ENCODE peak calls at places on chromosomes 16 and 17, in ten cellular contexts. T is astrocyte of the spinal cord, A is cardiac fibroblast, F is pancreas, H is ascending aorta, G is AG10803, J is K562, V is AG04450, X is transverse colon, L is Peyer's patch. D is an unnamed sample.

GRCh38 chr17:527247-527646 is 174.6 kb upstream of the RPH3AL start:
- DNase-seq in H (no peak), X (no peak), G (peak), F (no peak), A (no peak), J (no peak), V (no peak), T (no peak), L (no peak), D (peak)

GRCh38 chr17:65952586-65952985 is 239.3 kb downstream of the CEP112 start:
- DNase-seq in A (peak), L (no peak), G (no peak), H (no peak), F (no peak), J (no peak), V (no peak), X (no peak), T (no peak), D (no peak)

GRCh38 chr17:64502809-64503208 is 3.3 kb downstream of the DDX5 start:
- DNase-seq in J (no peak), A (no peak), V (no peak), L (no peak), T (no peak), G (peak), F (no peak), X (no peak), H (no peak), D (no peak)

GRCh38 chr16:72744064-72744793 is 303.7 kb downstream of the ZFHX3 start:
- DNase-seq in T (no peak), L (no peak), G (no peak), X (no peak), J (no peak), F (no peak), H (no peak), V (no peak), A (no peak), D (no peak)

GRCh38 chr16:11972128-11972527 is 4.4 kb upstream of the SNX29 start:
- DNase-seq in A (peak), G (no peak), X (no peak), L (no peak), V (no peak), T (no peak), H (no peak), F (no peak), J (no peak), D (no peak)

GRCh38 chr17:66032082-66032712 is 159.7 kb downstream of the CEP112 start:
- DNase-seq in L (no peak), J (no peak), G (no peak), F (no peak), A (no peak), H (no peak), X (no peak), V (no peak), T (no peak), D (no peak)

GRCh38 chr17:42850964-42851363 is at the start of gene AOC3:
- DNase-seq in T (no peak), L (no peak), F (no peak), J (no peak), G (no peak), V (no peak), H (no peak), X (peak), A (no peak), D (no peak)

GRCh38 chr17:33970271-33970670 is 284.8 kb upstream of the CCL2 start:
- DNase-seq in T (no peak), J (no peak), A (no peak), X (no peak), L (no peak), G (no peak), F (no peak), V (no peak), H (no peak), D (no peak)

GRCh38 chr16:20382202-20382948 is 22.2 kb downstream of the PDILT start:
- DNase-seq in T (no peak), V (no peak), A (peak), H (no peak), J (no peak), G (no peak), F (no peak), X (no peak), L (no peak), D (no peak)

GRCh38 chr17:78697122-78697845 is 84.8 kb downstream of the CYTH1 start:
- DNase-seq in H (no peak), V (no peak), F (no peak), G (peak), L (no peak), X (no peak), J (no peak), T (peak), A (peak), D (no peak)

GRCh38 chr17:14886200-14886739 is 378.9 kb downstream of the PMP22 start:
- DNase-seq in V (no peak), T (peak), F (no peak), L (no peak), X (no peak), G (peak), A (peak), J (no peak), H (no peak), D (no peak)

GRCh38 chr17:45364531-45365390 is 47.9 kb upstream of the MAP3K14 start:
- DNase-seq in F (no peak), H (no peak), G (peak), X (no peak), V (no peak), T (no peak), J (no peak), L (no peak), A (peak), D (no peak)

GRCh38 chr17:27855454-27855853 is 37.7 kb downstream of the LYRM9 start:
- DNase-seq in F (no peak), T (no peak), H (no peak), X (peak), G (no peak), A (no peak), V (no peak), J (no peak), L (no peak), D (no peak)

GRCh38 chr16:7763111-7763510 is 430.5 kb downstream of the RBFOX1 start:
- DNase-seq in L (no peak), G (no peak), T (no peak), F (no peak), J (peak), H (no peak), X (no peak), V (no peak), A (no peak), D (no peak)

GRCh38 chr16:52128407-52128806 is 418.5 kb downstream of the TOX3 start:
- DNase-seq in A (no peak), G (no peak), T (no peak), H (no peak), L (no peak), V (no peak), X (no peak), F (no peak), J (no peak), D (no peak)

GRCh38 chr16:17368951-17369350 is 101.8 kb downstream of the XYLT1 start:
- DNase-seq in L (no peak), V (no peak), F (no peak), A (no peak), H (no peak), G (no peak), J (no peak), X (no peak), T (no peak), D (no peak)

GRCh38 chr16:22327446-22327775 is 30.2 kb downstream of the POLR3E start:
- DNase-seq in T (no peak), F (no peak), H (no peak), G (no peak), J (no peak), V (no peak), L (no peak), A (no peak), X (no peak), D (no peak)

GRCh38 chr17:35390156-35390555 is 16.7 kb upstream of the SLFN11 start:
- DNase-seq in T (no peak), L (no peak), X (no peak), H (no peak), A (no peak), V (no peak), F (no peak), J (no peak), G (no peak), D (no peak)

GRCh38 chr17:32276217-32276616 is 10.6 kb downstream of the RHBDL3 start:
- DNase-seq in G (no peak), V (no peak), T (no peak), A (no peak), L (no peak), F (no peak), J (no peak), X (no peak), H (no peak), D (no peak)

GRCh38 chr16:20879175-20880053 is 20.7 kb downstream of the DCUN1D3 start:
- DNase-seq in X (no peak), T (peak), J (no peak), G (peak), V (no peak), L (no peak), H (no peak), F (no peak), A (peak), D (no peak)

GRCh38 chr16:30551781-30552180 is 6.4 kb downstream of the ZNF764 start:
- DNase-seq in F (no peak), L (no peak), J (no peak), V (no peak), G (no peak), X (no peak), H (no peak), T (no peak), A (no peak), D (no peak)

GRCh38 chr17:50118076-50118827 is 11.7 kb downstream of the SAMD14 start:
- DNase-seq in L (no peak), H (no peak), X (no peak), J (no peak), G (no peak), V (no peak), F (no peak), A (no peak), T (no peak), D (no peak)

GRCh38 chr16:69225136-69225535 is 38.2 kb downstream of the SNTB2 start:
- DNase-seq in L (no peak), F (no peak), H (no peak), A (no peak), V (no peak), T (no peak), J (no peak), G (no peak), X (no peak), D (no peak)

GRCh38 chr16:89365044-89365467 is 125.3 kb downstream of the ANKRD11 start:
- DNase-seq in A (peak), G (peak), L (no peak), J (no peak), X (no peak), F (no peak), T (peak), H (no peak), V (peak), D (no peak)

GRCh38 chr16:83363521-83363920 is 444.3 kb upstream of the HSBP1 start:
- DNase-seq in H (no peak), F (no peak), G (peak), J (no peak), T (no peak), X (no peak), A (no peak), L (no peak), V (no peak), D (no peak)

GRCh38 chr17:1718362-1719165 is 5.9 kb upstream of the WDR81 start:
- DNase-seq in G (no peak), J (no peak), X (no peak), H (no peak), T (no peak), L (no peak), A (no peak), V (no peak), F (no peak), D (no peak)

GRCh38 chr16:28482026-28482425 is 9.8 kb downstream of the CLN3 start:
- DNase-seq in L (no peak), A (no peak), G (no peak), H (no peak), X (no peak), V (no peak), T (no peak), J (no peak), F (no peak), D (no peak)

GRCh38 chr16:1639282-1639681 is 27.1 kb downstream of the CRAMP1 start:
- DNase-seq in F (no peak), X (no peak), T (no peak), A (no peak), G (no peak), H (no peak), V (no peak), J (no peak), L (no peak), D (no peak)

GRCh38 chr17:78412403-78412802 is 34.0 kb downstream of the PGS1 start:
- DNase-seq in X (no peak), L (no peak), T (peak), H (no peak), F (no peak), J (peak), V (no peak), G (no peak), A (peak), D (no peak)

GRCh38 chr16:51326131-51326856 is 175.2 kb upstream of the SALL1 start:
- DNase-seq in T (peak), F (no peak), G (peak), L (no peak), J (no peak), V (peak), X (no peak), A (peak), H (no peak), D (peak)

GRCh38 chr17:43663383-43663782 is 1.7 kb upstream of the MEOX1 start:
- DNase-seq in V (no peak), H (no peak), X (no peak), T (no peak), L (no peak), A (no peak), G (no peak), J (no peak), F (no peak), D (no peak)

GRCh38 chr17:608911-609882 is 105.4 kb downstream of the VPS53 start:
- DNase-seq in T (no peak), L (no peak), A (no peak), G (peak), F (no peak), X (no peak), J (no peak), V (no peak), H (no peak), D (peak)

GRCh38 chr17:31882571-31882970 is 18.9 kb downstream of the UTP6 start:
- DNase-seq in L (no peak), G (no peak), A (no peak), F (no peak), T (no peak), J (no peak), X (no peak), V (no peak), H (no peak), D (no peak)

GRCh38 chr17:39677072-39677471 is 8.8 kb downstream of the PNMT start:
- DNase-seq in A (no peak), F (no peak), X (no peak), L (peak), G (no peak), T (no peak), H (no peak), V (no peak), J (no peak), D (no peak)

GRCh38 chr16:70418274-70418992 is 20.5 kb downstream of the ST3GAL2 start:
- DNase-seq in J (no peak), G (no peak), F (no peak), T (no peak), V (no peak), H (no peak), A (no peak), X (no peak), L (no peak), D (no peak)

GRCh38 chr17:4176803-4177472 is 33.9 kb downstream of the CYB5D2 start:
- DNase-seq in X (no peak), T (no peak), G (no peak), J (no peak), A (no peak), V (no peak), F (no peak), H (no peak), L (no peak), D (no peak)

GRCh38 chr17:9023389-9024210 is 2.3 kb downstream of the NTN1 start:
- DNase-seq in V (no peak), X (no peak), L (no peak), H (no peak), F (no peak), A (no peak), T (no peak), J (no peak), G (no peak), D (no peak)

GRCh38 chr17:9024497-9024896 is 3.2 kb downstream of the NTN1 start:
- DNase-seq in X (no peak), T (no peak), L (no peak), G (no peak), H (no peak), F (no peak), J (no peak), V (no peak), A (no peak), D (no peak)

GRCh38 chr17:9021158-9021984 is at the start of gene NTN1:
- DNase-seq in A (peak), H (no peak), G (peak), T (no peak), V (no peak), L (peak), X (peak), J (peak), F (peak), D (no peak)

GRCh38 chr17:9021985-9022552 is 759 bp downstream of the NTN1 start:
- DNase-seq in V (no peak), T (no peak), F (peak), G (peak), A (peak), L (no peak), J (no peak), H (no peak), X (no peak), D (no peak)

DNA sequence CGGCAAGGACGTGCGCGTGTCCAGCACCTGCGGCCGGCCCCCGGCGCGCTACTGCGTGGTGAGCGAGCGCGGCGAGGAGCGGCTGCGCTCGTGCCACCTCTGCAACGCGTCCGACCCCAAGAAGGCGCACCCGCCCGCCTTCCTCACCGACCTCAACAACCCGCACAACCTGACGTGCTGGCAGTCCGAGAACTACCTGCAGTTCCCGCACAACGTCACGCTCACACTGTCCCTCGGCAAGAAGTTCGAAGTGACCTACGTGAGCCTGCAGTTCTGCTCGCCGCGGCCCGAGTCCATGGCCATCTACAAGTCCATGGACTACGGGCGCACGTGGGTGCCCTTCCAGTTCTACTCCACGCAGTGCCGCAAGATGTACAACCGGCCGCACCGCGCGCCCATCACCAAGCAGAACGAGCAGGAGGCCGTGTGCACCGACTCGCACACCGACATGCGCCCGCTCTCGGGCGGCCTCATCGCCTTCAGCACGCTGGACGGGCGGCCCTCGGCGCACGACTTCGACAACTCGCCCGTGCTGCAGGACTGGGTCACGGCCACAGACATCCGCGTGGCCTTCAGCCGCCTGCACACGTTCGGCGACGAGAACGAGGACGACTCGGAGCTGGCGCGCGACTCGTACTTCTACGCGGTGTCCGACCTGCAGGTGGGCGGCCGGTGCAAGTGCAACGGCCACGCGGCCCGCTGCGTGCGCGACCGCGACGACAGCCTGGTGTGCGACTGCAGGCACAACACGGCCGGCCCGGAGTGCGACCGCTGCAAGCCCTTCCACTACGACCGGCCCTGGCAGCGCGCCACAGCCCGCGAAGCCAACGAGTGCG is 1.5 kb downstream of the NTN1 start:
- DNase-seq in J (no peak), F (no peak), H (no peak), G (no peak), X (no peak), V (no peak), T (peak), A (peak), L (no peak), D (no peak)
- H3K4me3 ChIP-seq in J (no peak), F (peak), H (peak), G (peak), X (peak), V (no peak), T (no peak), A (peak), L (peak), D (no peak)

GRCh38 chr16:57145046-57145963 is 40.5 kb downstream of the PSME3IP1 start:
- DNase-seq in G (no peak), F (no peak), V (no peak), J (peak), A (peak), L (no peak), X (no peak), T (no peak), H (no peak), D (no peak)

GRCh38 chr16:57147381-57148191 is 38.3 kb downstream of the PSME3IP1 start:
- DNase-seq in L (no peak), H (no peak), X (no peak), G (peak), V (no peak), J (no peak), T (peak), A (peak), F (no peak), D (peak)

GRCh38 chr16:57145964-57146647 is 39.7 kb downstream of the PSME3IP1 start:
- DNase-seq in L (no peak), J (peak), V (no peak), G (no peak), X (no peak), T (no peak), F (no peak), H (no peak), A (no peak), D (no peak)

GRCh38 chr16:57148481-57148880 is 37.4 kb downstream of the PSME3IP1 start:
- DNase-seq in J (no peak), X (no peak), A (no peak), F (no peak), G (no peak), H (no peak), T (no peak), V (no peak), L (no peak), D (no peak)

DNA sequence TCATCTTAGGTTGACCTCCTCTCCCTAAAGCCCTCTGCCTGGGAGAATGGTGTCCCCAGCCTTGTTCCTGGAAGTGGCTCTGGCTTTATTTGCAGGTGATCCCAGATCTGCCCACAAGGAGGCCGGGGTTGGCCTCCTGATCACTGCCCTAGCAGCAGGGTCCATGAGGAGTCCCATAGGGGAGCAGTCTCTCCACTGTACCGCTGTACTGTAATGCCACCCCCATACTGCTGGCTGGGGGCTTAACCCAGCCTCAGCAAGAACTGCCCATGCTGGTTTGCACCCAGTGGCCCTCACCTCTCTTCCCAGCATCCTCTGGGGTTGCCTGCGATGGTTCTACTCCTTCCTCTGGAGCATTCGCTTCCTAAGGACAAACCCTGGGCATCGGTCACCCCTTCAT is 39.1 kb downstream of the PSME3IP1 start:
- DNase-seq in L (no peak), X (no peak), H (no peak), T (no peak), V (no peak), J (peak), F (no peak), G (no peak), A (no peak), D (no peak)
- TF ChIP-seq CTCF in L (no peak), X (peak), H (no peak), T (peak), V (peak), J (peak), F (no peak), G (peak), A (peak), D (peak)

GRCh38 chr16:6190756-6191155 is 1093.2 kb upstream of the EEF2KMT start:
- DNase-seq in J (no peak), H (no peak), A (no peak), F (no peak), V (no peak), T (no peak), G (no peak), L (no peak), X (no peak), D (no peak)

GRCh38 chr16:6193718-6194117 is 1096.1 kb upstream of the EEF2KMT start:
- DNase-seq in G (no peak), V (no peak), J (peak), L (no peak), H (no peak), F (no peak), T (peak), X (no peak), A (peak), D (no peak)

GRCh38 chr16:6195966-6196365 is 1098.4 kb upstream of the EEF2KMT start:
- DNase-seq in T (no peak), A (no peak), V (no peak), G (no peak), F (no peak), J (no peak), H (no peak), L (no peak), X (no peak), D (no peak)
- H3K4me3 ChIP-seq in T (no peak), A (no peak), V (no peak), G (no peak), F (no peak), J (no peak), H (no peak), L (no peak), X (no peak), D (no peak)

DNA sequence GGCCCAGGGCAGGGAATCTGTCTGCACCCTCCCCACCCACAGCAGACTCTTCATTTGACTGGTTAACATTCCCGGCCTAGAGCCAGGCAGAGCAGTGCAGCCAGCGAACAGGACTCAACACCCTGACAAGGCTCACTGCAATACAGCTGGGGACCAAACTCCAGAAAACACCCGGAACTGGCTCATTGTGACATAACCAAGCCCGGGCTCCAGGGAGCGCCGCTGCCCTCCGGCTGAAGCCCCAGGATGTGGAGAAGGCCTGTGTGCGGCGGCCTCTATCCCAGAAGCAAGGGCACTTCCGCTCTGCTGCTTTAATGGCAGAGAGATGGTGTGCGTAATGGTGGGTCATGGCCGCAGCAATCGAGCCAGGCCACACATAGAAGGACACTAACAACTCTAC is 18.2 kb downstream of the KLHDC4 start:
- DNase-seq in G (no peak), H (no peak), X (no peak), A (no peak), F (no peak), L (no peak), V (no peak), J (no peak), T (no peak), D (no peak)
- TF ChIP-seq CTCF in G (no peak), H (no peak), X (no peak), A (no peak), F (no peak), L (no peak), V (no peak), J (peak), T (no peak), D (no peak)